ENCODE peak calls at places on chromosomes 11 and 22, in seven cellular contexts. One of them, this sample, is unnamed.

GRCh38 chr11:15768321-15768720 is 588.0 kb downstream of the SOX6 start:
- DNase-seq in IMR-90: no peak
- DNase-seq in H1: no peak
- DNase-seq in H9: no peak
- DNase-seq in mesendoderm: no peak
- DNase-seq in neuronal stem cell: no peak
- DNase-seq in trophoblast cell: no peak
- DNase-seq in this sample: no peak

GRCh38 chr11:6693342-6694228 is 10.4 kb upstream of the MRPL17 start:
- DNase-seq in IMR-90: peak
- DNase-seq in H1: no peak
- DNase-seq in H9: no peak
- DNase-seq in mesendoderm: no peak
- DNase-seq in neuronal stem cell: no peak
- DNase-seq in trophoblast cell: no peak
- DNase-seq in this sample: peak

GRCh38 chr22:44386386-44387035 is 73.8 kb upstream of the SHISAL1 start:
- DNase-seq in IMR-90: no peak
- DNase-seq in H1: no peak
- DNase-seq in H9: no peak
- DNase-seq in mesendoderm: no peak
- DNase-seq in neuronal stem cell: no peak
- DNase-seq in trophoblast cell: no peak
- DNase-seq in this sample: no peak

GRCh38 chr11:59666969-59667368 is 1.9 kb downstream of the PATL1 start:
- DNase-seq in IMR-90: peak
- DNase-seq in H1: no peak
- DNase-seq in H9: no peak
- DNase-seq in mesendoderm: no peak
- DNase-seq in neuronal stem cell: no peak
- DNase-seq in trophoblast cell: no peak
- DNase-seq in this sample: peak

GRCh38 chr11:93166194-93166593 is 31.6 kb downstream of the SLC36A4 start:
- DNase-seq in IMR-90: no peak
- DNase-seq in H1: no peak
- DNase-seq in H9: no peak
- DNase-seq in mesendoderm: no peak
- DNase-seq in neuronal stem cell: no peak
- DNase-seq in trophoblast cell: no peak
- DNase-seq in this sample: no peak

GRCh38 chr11:109864834-109865557 is 228.2 kb upstream of the ZC3H12C start:
- DNase-seq in IMR-90: peak
- DNase-seq in H1: no peak
- DNase-seq in H9: no peak
- DNase-seq in mesendoderm: no peak
- DNase-seq in neuronal stem cell: no peak
- DNase-seq in trophoblast cell: peak
- DNase-seq in this sample: peak

GRCh38 chr11:62578541-62578940 is 4.8 kb upstream of the EEF1G start:
- DNase-seq in IMR-90: no peak
- DNase-seq in H1: no peak
- DNase-seq in H9: no peak
- DNase-seq in mesendoderm: no peak
- DNase-seq in neuronal stem cell: no peak
- DNase-seq in trophoblast cell: no peak
- DNase-seq in this sample: no peak

GRCh38 chr11:120219157-120219934 is 8.5 kb downstream of the OAF start:
- DNase-seq in IMR-90: no peak
- DNase-seq in H1: no peak
- DNase-seq in H9: no peak
- DNase-seq in mesendoderm: no peak
- DNase-seq in neuronal stem cell: no peak
- DNase-seq in trophoblast cell: no peak
- DNase-seq in this sample: peak

GRCh38 chr22:39283312-39284141 is 35.9 kb downstream of the RPL3 start:
- DNase-seq in IMR-90: peak
- DNase-seq in H1: no peak
- DNase-seq in H9: no peak
- DNase-seq in mesendoderm: no peak
- DNase-seq in neuronal stem cell: no peak
- DNase-seq in trophoblast cell: peak
- DNase-seq in this sample: peak

GRCh38 chr11:17578296-17578695 is 31.2 kb downstream of the OTOG start:
- DNase-seq in IMR-90: no peak
- DNase-seq in H1: peak
- DNase-seq in H9: peak
- DNase-seq in mesendoderm: no peak
- DNase-seq in neuronal stem cell: no peak
- DNase-seq in trophoblast cell: no peak
- DNase-seq in this sample: no peak

GRCh38 chr11:121452609-121453150 is at the start of gene SORL1-AS1:
- DNase-seq in IMR-90: peak
- DNase-seq in H1: no peak
- DNase-seq in H9: no peak
- DNase-seq in mesendoderm: peak
- DNase-seq in neuronal stem cell: no peak
- DNase-seq in trophoblast cell: no peak
- DNase-seq in this sample: peak

GRCh38 chr11:69874178-69874983 is 55.2 kb upstream of the FGF3 start:
- DNase-seq in IMR-90: no peak
- DNase-seq in H1: no peak
- DNase-seq in H9: peak
- DNase-seq in mesendoderm: no peak
- DNase-seq in neuronal stem cell: no peak
- DNase-seq in trophoblast cell: no peak
- DNase-seq in this sample: no peak

GRCh38 chr11:62387381-62387780 is 31.5 kb upstream of the SCGB1A1 start:
- DNase-seq in IMR-90: no peak
- DNase-seq in H1: no peak
- DNase-seq in H9: no peak
- DNase-seq in mesendoderm: no peak
- DNase-seq in neuronal stem cell: no peak
- DNase-seq in trophoblast cell: no peak
- DNase-seq in this sample: no peak

GRCh38 chr11:115247404-115247803 is 256.8 kb downstream of the CADM1 start:
- DNase-seq in IMR-90: no peak
- DNase-seq in H1: no peak
- DNase-seq in H9: no peak
- DNase-seq in mesendoderm: no peak
- DNase-seq in neuronal stem cell: no peak
- DNase-seq in trophoblast cell: no peak
- DNase-seq in this sample: no peak

GRCh38 chr11:2318123-2318522 is 16.3 kb downstream of the TSPAN32 start:
- DNase-seq in IMR-90: no peak
- DNase-seq in H1: no peak
- DNase-seq in H9: no peak
- DNase-seq in mesendoderm: no peak
- DNase-seq in neuronal stem cell: no peak
- DNase-seq in trophoblast cell: no peak
- DNase-seq in this sample: no peak

GRCh38 chr11:43952401-43953342 is 10.2 kb downstream of the C11orf96 start:
- DNase-seq in IMR-90: no peak
- DNase-seq in H1: no peak
- DNase-seq in H9: peak
- DNase-seq in mesendoderm: no peak
- DNase-seq in neuronal stem cell: no peak
- DNase-seq in trophoblast cell: peak
- DNase-seq in this sample: no peak

GRCh38 chr11:34075178-34075820 is 23.8 kb downstream of the CAPRIN1 start:
- DNase-seq in IMR-90: peak
- DNase-seq in H1: no peak
- DNase-seq in H9: no peak
- DNase-seq in mesendoderm: no peak
- DNase-seq in neuronal stem cell: no peak
- DNase-seq in trophoblast cell: no peak
- DNase-seq in this sample: peak

GRCh38 chr22:24485608-24486007 is 9.5 kb upstream of the UPB1 start:
- DNase-seq in IMR-90: no peak
- DNase-seq in H1: no peak
- DNase-seq in H9: no peak
- DNase-seq in mesendoderm: no peak
- DNase-seq in neuronal stem cell: no peak
- DNase-seq in trophoblast cell: no peak
- DNase-seq in this sample: no peak

GRCh38 chr22:37460684-37461083 is 25.5 kb downstream of the MFNG start:
- DNase-seq in IMR-90: no peak
- DNase-seq in H1: no peak
- DNase-seq in H9: no peak
- DNase-seq in mesendoderm: no peak
- DNase-seq in neuronal stem cell: no peak
- DNase-seq in trophoblast cell: no peak
- DNase-seq in this sample: no peak

GRCh38 chr11:48101958-48102357 is 114.7 kb upstream of the OR4B1 start:
- DNase-seq in IMR-90: no peak
- DNase-seq in H1: no peak
- DNase-seq in H9: no peak
- DNase-seq in mesendoderm: no peak
- DNase-seq in neuronal stem cell: no peak
- DNase-seq in trophoblast cell: no peak
- DNase-seq in this sample: no peak

GRCh38 chr11:27317751-27318150 is 45.3 kb downstream of the CCDC34 start:
- DNase-seq in IMR-90: peak
- DNase-seq in H1: no peak
- DNase-seq in H9: no peak
- DNase-seq in mesendoderm: peak
- DNase-seq in neuronal stem cell: no peak
- DNase-seq in trophoblast cell: no peak
- DNase-seq in this sample: peak

DNA sequence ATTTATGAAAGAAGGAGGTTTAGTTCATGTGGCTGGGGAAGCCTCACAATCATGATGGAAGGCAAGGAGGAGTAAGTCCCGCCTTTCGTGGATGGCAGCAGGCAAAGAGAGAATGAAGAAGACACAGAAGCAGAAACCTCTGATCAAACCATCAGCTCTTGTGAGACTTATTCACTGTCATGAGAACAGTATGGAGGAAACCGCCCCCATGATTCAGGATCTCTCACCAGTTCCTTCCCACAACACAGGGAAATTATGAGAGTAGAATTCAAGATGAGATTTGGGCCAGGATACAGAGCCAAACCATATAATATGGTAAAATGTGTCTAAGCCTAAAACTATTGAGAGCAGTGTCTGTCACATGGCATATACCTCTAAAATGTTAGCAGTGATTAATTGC is 503.8 kb upstream of the CCDC179 start:
- DNase-seq in IMR-90: peak
- DNase-seq in H1: no peak
- DNase-seq in H9: no peak
- DNase-seq in mesendoderm: no peak
- DNase-seq in neuronal stem cell: no peak
- DNase-seq in trophoblast cell: no peak
- DNase-seq in this sample: no peak
- H4K8ac ChIP-seq in IMR-90: no peak
- H4K8ac ChIP-seq in H1: no peak
- H4K8ac ChIP-seq in H9: no peak
- H4K8ac ChIP-seq in mesendoderm: no peak
- H4K8ac ChIP-seq in neuronal stem cell: no peak
- H4K8ac ChIP-seq in trophoblast cell: no peak
- H4K8ac ChIP-seq in this sample: no peak

DNA sequence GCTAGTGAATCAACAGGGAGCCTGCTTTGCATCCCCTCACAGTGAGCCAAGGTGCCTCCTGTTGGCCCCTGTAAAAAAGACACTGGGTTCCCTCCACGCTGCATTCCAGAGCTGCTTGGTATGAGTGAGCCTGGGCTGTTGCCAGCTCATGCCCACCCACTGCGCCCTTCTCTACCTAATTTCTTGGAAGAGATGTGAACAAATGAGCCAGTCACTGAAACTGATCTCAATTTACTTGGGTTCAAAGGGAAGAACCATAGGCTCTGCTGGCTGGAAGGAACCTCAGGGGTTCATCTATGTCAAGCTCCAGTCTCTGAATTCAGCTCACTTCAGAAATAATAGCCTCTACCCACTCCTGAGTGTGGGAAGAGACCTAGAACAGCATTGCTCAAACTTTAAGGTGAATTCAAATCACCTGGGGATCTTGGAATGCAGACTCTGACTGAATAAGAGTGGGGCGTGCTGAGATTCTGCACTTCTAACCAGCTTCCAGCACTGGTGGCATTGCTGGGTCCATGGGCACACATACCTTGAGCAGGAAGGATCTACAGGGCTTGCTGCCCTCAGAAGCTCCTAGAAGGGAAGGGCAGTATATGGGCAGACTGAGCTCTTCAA is 5.4 kb upstream of the TMPRSS4 start:
- DNase-seq in IMR-90: no peak
- DNase-seq in H1: no peak
- DNase-seq in H9: no peak
- DNase-seq in mesendoderm: no peak
- DNase-seq in neuronal stem cell: no peak
- DNase-seq in trophoblast cell: no peak
- DNase-seq in this sample: no peak
- H4K8ac ChIP-seq in IMR-90: no peak
- H4K8ac ChIP-seq in H1: no peak
- H4K8ac ChIP-seq in H9: no peak
- H4K8ac ChIP-seq in mesendoderm: no peak
- H4K8ac ChIP-seq in neuronal stem cell: no peak
- H4K8ac ChIP-seq in trophoblast cell: no peak
- H4K8ac ChIP-seq in this sample: no peak

DNA sequence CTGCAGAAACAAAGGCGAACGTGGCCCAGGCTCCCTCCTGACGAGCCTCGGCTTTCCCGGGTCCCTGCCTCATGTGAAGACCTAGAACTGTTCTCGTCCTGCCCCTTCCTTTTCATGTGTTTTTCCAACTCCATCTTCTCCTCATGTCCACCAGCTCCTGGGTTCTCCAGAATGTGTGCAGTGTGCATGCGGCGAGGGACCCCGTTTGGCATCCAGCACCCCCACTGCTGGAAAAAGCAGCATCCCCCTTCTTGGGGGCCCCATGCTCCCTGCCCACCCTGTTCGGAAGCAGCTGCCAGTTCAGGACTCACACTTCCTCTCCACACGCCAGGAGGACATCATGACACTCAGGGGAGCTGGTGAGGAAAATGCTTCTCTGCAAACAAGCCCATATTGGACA is 313.5 kb downstream of the BRD1 start:
- DNase-seq in IMR-90: no peak
- DNase-seq in H1: no peak
- DNase-seq in H9: peak
- DNase-seq in mesendoderm: no peak
- DNase-seq in neuronal stem cell: no peak
- DNase-seq in trophoblast cell: no peak
- DNase-seq in this sample: no peak
- H4K8ac ChIP-seq in IMR-90: no peak
- H4K8ac ChIP-seq in H1: peak
- H4K8ac ChIP-seq in H9: no peak
- H4K8ac ChIP-seq in mesendoderm: no peak
- H4K8ac ChIP-seq in neuronal stem cell: no peak
- H4K8ac ChIP-seq in trophoblast cell: no peak
- H4K8ac ChIP-seq in this sample: no peak

DNA sequence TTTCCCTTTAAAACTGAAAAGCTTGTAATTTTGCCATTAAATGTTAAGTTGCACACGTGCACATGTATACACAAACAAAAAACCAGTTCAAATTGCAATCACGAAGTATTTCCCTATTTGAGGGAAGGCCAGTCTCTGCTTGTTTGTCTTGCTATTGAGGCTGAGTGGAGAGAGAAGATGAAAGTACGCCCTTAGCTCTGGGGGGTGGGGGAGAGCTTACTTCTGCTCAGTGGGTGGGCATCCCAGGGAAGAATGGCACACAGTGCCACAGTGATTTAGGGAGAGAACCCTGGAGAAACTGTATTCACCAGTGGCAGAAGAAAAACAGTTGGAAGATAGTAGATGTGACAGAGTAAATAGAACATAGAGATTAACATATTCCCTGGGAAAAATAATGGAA is 8.7 kb downstream of the YAP1 start:
- DNase-seq in IMR-90: no peak
- DNase-seq in H1: no peak
- DNase-seq in H9: no peak
- DNase-seq in mesendoderm: peak
- DNase-seq in neuronal stem cell: no peak
- DNase-seq in trophoblast cell: no peak
- DNase-seq in this sample: no peak
- H4K8ac ChIP-seq in IMR-90: no peak
- H4K8ac ChIP-seq in H1: no peak
- H4K8ac ChIP-seq in H9: no peak
- H4K8ac ChIP-seq in mesendoderm: no peak
- H4K8ac ChIP-seq in neuronal stem cell: no peak
- H4K8ac ChIP-seq in trophoblast cell: no peak
- H4K8ac ChIP-seq in this sample: no peak